ENCODE peak calls at places on chromosomes 2 and 18, in four cellular contexts. B, F, T and E are unnamed samples.

GRCh38 chr18:59620381-59620780 is 76.8 kb downstream of the CCBE1 start:
- DNase-seq in B (no peak), F (no peak), T (peak; percentile 70), E (no peak)

GRCh38 chr2:9308186-9308955 is 101.8 kb downstream of the ASAP2 start:
- DNase-seq in B (no peak), F (no peak), T (peak; percentile 56), E (no peak)

GRCh38 chr2:99635710-99636431 is 146.1 kb upstream of the REV1 start:
- DNase-seq in B (peak; percentile 59), F (no peak), T (no peak), E (peak; percentile 96)

GRCh38 chr2:45826889-45827635 is 175.6 kb downstream of the PRKCE start:
- DNase-seq in B (no peak), F (peak; percentile 5), T (no peak), E (peak; percentile 74)

GRCh38 chr2:213232649-213233437 is 51.4 kb upstream of the SPAG16 start:
- DNase-seq in B (no peak), F (no peak), T (no peak), E (no peak)

GRCh38 chr2:120434909-120435308 is 89.0 kb downstream of the INHBB start:
- DNase-seq in B (peak; percentile 9), F (no peak), T (no peak), E (no peak)

GRCh38 chr2:25044011-25044410 is 2.1 kb downstream of the EFR3B start:
- DNase-seq in B (no peak), F (no peak), T (no peak), E (no peak)

GRCh38 chr18:48922203-48922800 is 28.5 kb downstream of the SMAD7 start:
- DNase-seq in B (no peak), F (no peak), T (no peak), E (no peak)

GRCh38 chr2:45583989-45584388 is 27.1 kb downstream of the SRBD1 start:
- DNase-seq in B (no peak), F (no peak), T (no peak), E (no peak)

GRCh38 chr2:866009-866680 is 84.5 kb upstream of the SNTG2 start:
- DNase-seq in B (no peak), F (no peak), T (no peak), E (no peak)

GRCh38 chr2:74499269-74499939 is at the start of gene LBX2:
- DNase-seq in B (peak; percentile 39), F (no peak), T (no peak), E (no peak)

GRCh38 chr2:169141713-169142352 is 72.5 kb downstream of the DHRS9 start:
- DNase-seq in B (peak; percentile 80), F (peak; percentile 20), T (peak; percentile 44), E (no peak)

GRCh38 chr18:70194227-70194890 is 11.1 kb downstream of the RTTN start:
- DNase-seq in B (no peak), F (no peak), T (no peak), E (no peak)

GRCh38 chr2:42971947-42972736 is 179.8 kb upstream of the HAAO start:
- DNase-seq in B (no peak), F (no peak), T (peak; percentile 79), E (no peak)

GRCh38 chr2:75241696-75242095 is 42.4 kb upstream of the TACR1 start:
- DNase-seq in B (no peak), F (no peak), T (peak; percentile 5), E (no peak)

GRCh38 chr2:120397362-120397811 is 51.5 kb downstream of the INHBB start:
- DNase-seq in B (peak; percentile 15), F (no peak), T (no peak), E (no peak)

GRCh38 chr2:163735692-163736432 is at the start of gene FIGN:
- DNase-seq in B (peak; percentile 84), F (peak; percentile 81), T (peak; percentile 77), E (peak; percentile 92)

GRCh38 chr2:211512746-211513145 is 956.3 kb downstream of the CPS1 start:
- DNase-seq in B (no peak), F (no peak), T (no peak), E (no peak)

GRCh38 chr2:29372185-29372584 is 257.0 kb downstream of the CLIP4 start:
- DNase-seq in B (no peak), F (no peak), T (no peak), E (no peak)

GRCh38 chr2:72130671-72131360 is 16.8 kb downstream of the CYP26B1 start:
- DNase-seq in B (no peak), F (no peak), T (no peak), E (no peak)

GRCh38 chr2:133270550-133270949 is 297.7 kb downstream of the NCKAP5 start:
- DNase-seq in B (peak; percentile 44), F (no peak), T (no peak), E (no peak)

GRCh38 chr2:46512185-46512584 is 32.8 kb downstream of the TMEM247 start:
- DNase-seq in B (no peak), F (no peak), T (no peak), E (no peak)

GRCh38 chr2:233195027-233195426 is 56.4 kb upstream of the ATG16L1 start:
- DNase-seq in B (no peak), F (no peak), T (no peak), E (no peak)

GRCh38 chr2:29528891-29529520 is 392.4 kb downstream of the ALK start:
- DNase-seq in B (no peak), F (no peak), T (no peak), E (no peak)

GRCh38 chr2:179853108-179853507 is 8.3 kb downstream of the ZNF385B start:
- DNase-seq in B (no peak), F (no peak), T (no peak), E (no peak)

GRCh38 chr2:95043300-95043786 is 17.8 kb downstream of the MAL start:
- DNase-seq in B (peak; percentile 70), F (peak; percentile 87), T (peak; percentile 73), E (peak; percentile 95)

GRCh38 chr2:88669371-88670214 is 21.9 kb upstream of the RPIA start:
- DNase-seq in B (no peak), F (no peak), T (peak; percentile 60), E (no peak)

GRCh38 chr2:23843051-23843976 is 83.6 kb downstream of the ATAD2B start:
- DNase-seq in B (no peak), F (no peak), T (no peak), E (no peak)

GRCh38 chr2:178296394-178297090 is 102.2 kb downstream of the OSBPL6 start:
- DNase-seq in B (no peak), F (no peak), T (peak; percentile 80), E (no peak)

GRCh38 chr2:3986063-3986462 is 282.7 kb downstream of the DCDC2C start:
- DNase-seq in B (no peak), F (no peak), T (no peak), E (no peak)

GRCh38 chr2:235804676-235805075 is 310.8 kb downstream of the AGAP1 start:
- DNase-seq in B (no peak), F (no peak), T (no peak), E (peak; percentile 60)

GRCh38 chr2:96534701-96535181 is 1.8 kb upstream of the ARID5A start:
- DNase-seq in B (no peak), F (no peak), T (peak; percentile 84), E (no peak)

GRCh38 chr18:48023334-48024008 is 93.0 kb upstream of the SMAD2 start:
- DNase-seq in B (peak; percentile 79), F (no peak), T (peak; percentile 86), E (no peak)

GRCh38 chr18:2881088-2881487 is 34.3 kb downstream of the EMILIN2 start:
- DNase-seq in B (no peak), F (no peak), T (no peak), E (no peak)

GRCh38 chr18:2881490-2882195 is 34.8 kb downstream of the EMILIN2 start:
- DNase-seq in B (peak; percentile 67), F (no peak), T (no peak), E (peak; percentile 89)

GRCh38 chr18:2882201-2882600 is 35.4 kb downstream of the EMILIN2 start:
- DNase-seq in B (no peak), F (no peak), T (no peak), E (no peak)

GRCh38 chr18:2878656-2879330 is 32.0 kb downstream of the EMILIN2 start:
- DNase-seq in B (no peak), F (no peak), T (no peak), E (no peak)

GRCh38 chr18:2880473-2880872 is 33.7 kb downstream of the EMILIN2 start:
- DNase-seq in B (no peak), F (no peak), T (no peak), E (peak; percentile 80)
- H3K27ac ChIP-seq in B (no peak overlapping the region), F (no peak overlapping the region), T (no peak overlapping the region), E (no peak overlapping the region)

DNA sequence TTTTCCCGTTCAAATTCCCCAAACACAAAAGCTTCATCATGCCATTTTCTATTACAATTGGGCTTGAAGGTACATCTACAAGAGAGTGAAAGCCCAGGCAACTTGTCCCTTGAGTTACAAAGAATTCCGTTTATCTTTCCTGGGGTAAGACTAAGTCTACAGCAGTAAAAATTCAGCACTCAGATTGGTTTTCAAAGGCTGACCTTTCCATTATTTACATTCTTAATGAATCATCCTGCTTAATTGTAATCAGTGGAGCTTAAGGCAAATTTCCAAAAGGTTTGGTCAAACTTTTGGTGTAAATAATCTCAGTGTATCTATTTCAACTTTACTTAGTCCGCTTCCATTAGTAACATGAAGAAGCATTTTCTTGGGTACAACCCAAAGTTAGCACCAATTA is 33.4 kb upstream of the ST3GAL5 start:
- DNase-seq in B (no peak), F (no peak), T (no peak), E (no peak)
- H3K27ac ChIP-seq in B (no peak overlapping the region), F (peak overlapping the region; percentile 96), T (no peak overlapping the region), E (no peak overlapping the region)

GRCh38 chr2:61380120-61380881 is 90.6 kb downstream of the USP34 start:
- DNase-seq in B (no peak), F (no peak), T (no peak), E (no peak)
- H3K27ac ChIP-seq in B (no peak overlapping the region), F (no peak overlapping the region), T (no peak overlapping the region), E (peak overlapping the region; percentile 46)

DNA sequence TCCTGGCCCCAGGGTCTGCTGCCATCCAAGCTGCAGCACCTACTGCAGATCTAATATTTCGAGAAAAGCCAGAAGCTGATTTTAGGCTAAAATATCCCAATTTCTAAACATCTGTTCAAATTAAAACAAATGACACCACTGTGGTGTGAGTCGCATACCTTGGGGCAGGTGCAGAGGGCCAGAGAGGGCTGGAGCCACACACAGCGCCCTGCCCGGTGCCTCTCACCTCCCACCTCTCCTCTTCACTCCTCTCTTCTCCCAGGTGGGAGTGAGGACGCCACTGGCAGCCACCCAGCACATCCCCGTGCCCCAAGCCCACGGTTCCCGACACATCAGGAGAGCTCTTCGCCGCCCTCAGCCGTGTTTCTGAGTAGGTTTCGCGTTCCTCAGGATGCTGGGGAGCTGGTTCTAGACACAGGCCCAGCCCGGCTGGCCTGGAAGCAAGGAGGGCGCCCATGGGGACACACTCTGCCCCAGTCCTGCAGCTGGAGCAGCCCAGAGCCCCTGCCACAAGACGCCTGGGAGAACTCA is 21.4 kb downstream of the THAP4 start:
- DNase-seq in B (no peak), F (no peak), T (no peak), E (no peak)
- H3K27ac ChIP-seq in B (no peak overlapping the region), F (no peak overlapping the region), T (no peak overlapping the region), E (no peak overlapping the region)

DNA sequence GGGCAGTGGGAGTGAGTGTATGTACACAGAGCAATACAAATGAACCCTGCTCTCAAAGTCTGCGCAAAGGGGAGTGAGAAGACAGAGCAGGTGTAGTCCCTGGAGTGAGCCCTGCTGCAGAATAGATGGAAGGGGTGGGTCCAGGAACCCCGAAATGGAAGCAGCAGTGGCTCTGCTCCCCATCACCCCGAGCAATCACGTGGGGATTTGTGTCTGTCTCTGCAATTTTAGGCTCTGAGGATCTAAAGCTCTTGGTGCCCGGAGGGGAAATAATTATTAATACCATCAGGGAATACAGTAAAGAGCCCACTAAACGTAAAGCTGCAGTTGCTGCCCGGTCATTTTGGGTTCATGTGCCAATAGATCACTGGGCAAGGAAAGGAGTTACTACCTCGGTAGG is 118.3 kb downstream of the LPIN1 start:
- DNase-seq in B (no peak), F (no peak), T (no peak), E (no peak)
- H3K27ac ChIP-seq in B (no peak overlapping the region), F (no peak overlapping the region), T (no peak overlapping the region), E (no peak overlapping the region)